ENCODE peak calls at places on chromosome 7, in five cellular contexts. One of them, this sample, is unnamed.

GRCh38 chr7:112144284-112145059 is 61.7 kb downstream of the DOCK4 start:
- DNase-seq in astrocyte of the spinal cord: no peak
- DNase-seq in T-helper 9 cell: no peak
- DNase-seq in ascending aorta: no peak
- DNase-seq in fibroblast of pulmonary artery: peak; percentile 55
- DNase-seq in this sample: no peak

GRCh38 chr7:70585071-70585470 is 546.9 kb upstream of the GALNT17 start:
- DNase-seq in T-helper 9 cell: no peak
- DNase-seq in astrocyte of the spinal cord: no peak
- DNase-seq in fibroblast of pulmonary artery: no peak
- DNase-seq in ascending aorta: no peak
- DNase-seq in this sample: no peak

GRCh38 chr7:17598305-17598704 is 299.9 kb downstream of the AHR start:
- DNase-seq in ascending aorta: no peak
- DNase-seq in astrocyte of the spinal cord: no peak
- DNase-seq in T-helper 9 cell: no peak
- DNase-seq in fibroblast of pulmonary artery: no peak
- DNase-seq in this sample: no peak

GRCh38 chr7:35735396-35735795 is 40.5 kb upstream of the HERPUD2 start:
- DNase-seq in fibroblast of pulmonary artery: no peak
- DNase-seq in ascending aorta: no peak
- DNase-seq in astrocyte of the spinal cord: no peak
- DNase-seq in T-helper 9 cell: no peak
- DNase-seq in this sample: no peak

GRCh38 chr7:92020636-92021035 is 80.0 kb downstream of the AKAP9 start:
- DNase-seq in ascending aorta: no peak
- DNase-seq in fibroblast of pulmonary artery: no peak
- DNase-seq in T-helper 9 cell: no peak
- DNase-seq in astrocyte of the spinal cord: no peak
- DNase-seq in this sample: no peak

GRCh38 chr7:108246227-108246837 is 116.2 kb upstream of the LAMB4 start:
- DNase-seq in astrocyte of the spinal cord: peak; percentile 94
- DNase-seq in fibroblast of pulmonary artery: peak; percentile 96
- DNase-seq in T-helper 9 cell: no peak
- DNase-seq in ascending aorta: no peak
- DNase-seq in this sample: no peak

GRCh38 chr7:138556771-138557484 is 96.9 kb downstream of the TRIM24 start:
- DNase-seq in astrocyte of the spinal cord: no peak
- DNase-seq in T-helper 9 cell: no peak
- DNase-seq in fibroblast of pulmonary artery: peak; percentile 22
- DNase-seq in ascending aorta: no peak
- DNase-seq in this sample: no peak

GRCh38 chr7:77199008-77199966 is at the start of gene FGL2:
- DNase-seq in fibroblast of pulmonary artery: peak; percentile 85
- DNase-seq in astrocyte of the spinal cord: peak; percentile 72
- DNase-seq in T-helper 9 cell: peak; percentile 18
- DNase-seq in ascending aorta: peak; percentile 56
- DNase-seq in this sample: no peak

GRCh38 chr7:100584677-100585510 is 1.0 kb downstream of the LRCH4 start:
- DNase-seq in ascending aorta: no peak
- DNase-seq in T-helper 9 cell: no peak
- DNase-seq in fibroblast of pulmonary artery: peak; percentile 96
- DNase-seq in astrocyte of the spinal cord: peak; percentile 66
- DNase-seq in this sample: no peak

GRCh38 chr7:39622609-39623311 is 612 bp upstream of the RALA start:
- DNase-seq in ascending aorta: no peak
- DNase-seq in astrocyte of the spinal cord: no peak
- DNase-seq in fibroblast of pulmonary artery: no peak
- DNase-seq in T-helper 9 cell: peak; percentile 6
- DNase-seq in this sample: no peak

GRCh38 chr7:155787171-155787851 is 25.0 kb downstream of the SHH start:
- DNase-seq in fibroblast of pulmonary artery: no peak
- DNase-seq in T-helper 9 cell: no peak
- DNase-seq in astrocyte of the spinal cord: no peak
- DNase-seq in ascending aorta: no peak
- DNase-seq in this sample: no peak

GRCh38 chr7:80724249-80724871 is 85.9 kb downstream of the CD36 start:
- DNase-seq in fibroblast of pulmonary artery: peak; percentile 17
- DNase-seq in T-helper 9 cell: no peak
- DNase-seq in ascending aorta: no peak
- DNase-seq in astrocyte of the spinal cord: peak; percentile 72
- DNase-seq in this sample: no peak

This sample was measured in SK-N-MC.